ENCODE peak calls at places on chromosomes 12 and 14, in nine cellular contexts. L is stimulated activated CD4-positive, alpha-beta T cell treated with anti-CD3 and anti-CD28 coated beads, Interleukin-2, amount 100 ng/mL, for 48 hours; K is transverse colon; A is dorsolateral prefrontal cortex; R is CD4-positive, alpha-beta T cell; X is head of caudate nucleus; E is smooth muscle cell of the brain vasculature; H is HCT116; T is HS-5. O is an unnamed sample.
A peak's percentile ranks its signal among the peaks of the same experiment; 100 is the strongest.

GRCh38 chr12:123085730-123086487 is 65.0 kb downstream of the PITPNM2 start:
- DNase-seq in X (no peak), R (no peak), K (peak; percentile 27), H (peak; percentile 83), A (no peak), L (no peak), T (no peak), E (no peak), O (no peak)

GRCh38 chr12:132046561-132046960 is 96.8 kb downstream of the EP400 start:
- DNase-seq in H (no peak), A (no peak), R (no peak), L (no peak), X (no peak), K (no peak), T (peak; percentile 6), E (peak; percentile 73), O (no peak)

GRCh38 chr12:20415013-20415412 is 46.7 kb downstream of the PDE3A start:
- DNase-seq in L (no peak), R (no peak), E (peak; percentile 40), K (no peak), H (no peak), T (no peak), X (no peak), A (no peak), O (no peak)

GRCh38 chr12:87678453-87678852 is 350.7 kb downstream of the C12orf50 start:
- DNase-seq in H (no peak), T (no peak), A (no peak), X (no peak), K (no peak), L (no peak), E (no peak), R (no peak), O (no peak)

GRCh38 chr14:78291958-78292357 is 121.8 kb downstream of the NRXN3 start:
- DNase-seq in L (no peak), R (no peak), A (no peak), X (no peak), E (no peak), T (no peak), K (no peak), H (no peak), O (no peak)

GRCh38 chr12:132921685-132922084 is 34.3 kb upstream of the CHFR start:
- DNase-seq in E (no peak), H (peak; percentile 4), X (no peak), R (no peak), A (no peak), L (no peak), K (no peak), T (no peak), O (no peak)

GRCh38 chr14:71602524-71602923 is 329.7 kb upstream of the RGS6 start:
- DNase-seq in A (no peak), T (no peak), X (no peak), L (no peak), K (no peak), E (no peak), H (no peak), R (no peak), O (no peak)

GRCh38 chr12:29794869-29795268 is 11.1 kb upstream of the TMTC1 start:
- DNase-seq in T (no peak), H (no peak), K (no peak), A (no peak), E (no peak), L (no peak), X (no peak), R (no peak), O (no peak)

GRCh38 chr12:65277994-65278575 is 398 bp upstream of the MSRB3 start:
- DNase-seq in A (no peak), L (no peak), R (no peak), E (no peak), K (no peak), T (no peak), X (no peak), H (no peak), O (no peak)

GRCh38 chr12:8605057-8605456 is 7.6 kb downstream of the AICDA start:
- DNase-seq in R (no peak), E (no peak), K (no peak), A (no peak), X (no peak), T (no peak), H (no peak), L (no peak), O (no peak)

GRCh38 chr14:22824711-22825359 is 4.9 kb upstream of the MRPL52 start:
- DNase-seq in X (no peak), T (peak; percentile 90), H (peak; percentile 53), L (no peak), A (no peak), K (no peak), E (peak; percentile 68), R (no peak), O (no peak)

GRCh38 chr12:109763201-109763841 is 49.7 kb downstream of the FAM222A start:
- DNase-seq in A (peak; percentile 2), E (no peak), L (no peak), H (no peak), K (peak; percentile 22), R (no peak), T (peak; percentile 13), X (peak; percentile 20), O (peak; percentile 38)

GRCh38 chr12:65885716-65886115 is 61.4 kb downstream of the HMGA2 start:
- DNase-seq in A (no peak), E (no peak), T (no peak), R (no peak), H (no peak), L (no peak), K (no peak), X (no peak), O (no peak)

GRCh38 chr12:119841433-119842210 is 35.5 kb downstream of the CIT start:
- DNase-seq in A (no peak), R (no peak), T (no peak), K (no peak), X (no peak), L (no peak), H (no peak), E (no peak), O (no peak)

GRCh38 chr12:116919247-116919671 is 8.5 kb downstream of the FBXW8 start:
- DNase-seq in X (no peak), E (no peak), T (no peak), H (no peak), K (peak; percentile 25), L (no peak), R (no peak), A (no peak), O (peak; percentile 63)

GRCh38 chr12:113403435-113404415 is at the start of gene SDS:
- DNase-seq in H (no peak), E (no peak), L (no peak), R (no peak), A (peak; percentile 52), X (peak; percentile 55), K (peak; percentile 45), T (no peak), O (peak; percentile 75)

GRCh38 chr12:126397071-126397571 is 1331.9 kb downstream of the AACS start:
- DNase-seq in R (no peak), E (no peak), K (no peak), L (no peak), A (no peak), T (peak; percentile 58), X (peak; percentile 19), H (no peak), O (no peak)

GRCh38 chr12:130775953-130776856 is 60.1 kb upstream of the RIMBP2 start:
- DNase-seq in X (peak; percentile 86), T (peak; percentile 40), K (peak; percentile 29), R (no peak), A (peak; percentile 80), L (peak; percentile 62), H (peak; percentile 26), E (peak; percentile 81), O (no peak)

GRCh38 chr14:72892103-72892878 is 1.6 kb downstream of the DPF3 start:
- DNase-seq in L (no peak), X (peak; percentile 40), T (no peak), A (peak; percentile 39), R (no peak), H (no peak), E (no peak), K (peak; percentile 30), O (no peak)

GRCh38 chr12:108605000-108605689 is 7.3 kb upstream of the TMEM119 start:
- DNase-seq in X (no peak), E (no peak), A (no peak), K (no peak), R (no peak), L (no peak), H (no peak), T (no peak), O (no peak)

GRCh38 chr14:74647834-74648361 is 35.9 kb upstream of the LTBP2 start:
- DNase-seq in E (no peak), K (no peak), R (no peak), A (no peak), X (no peak), H (no peak), L (no peak), T (no peak), O (no peak)

GRCh38 chr14:22332671-22333407 is 256.2 kb downstream of the DAD1 start:
- DNase-seq in T (no peak), E (no peak), R (no peak), A (no peak), L (no peak), X (no peak), H (no peak), K (no peak), O (no peak)

GRCh38 chr12:112908548-112908947 is 1.8 kb downstream of the OAS1 start:
- DNase-seq in A (no peak), K (no peak), H (no peak), L (peak; percentile 23), T (no peak), X (no peak), E (no peak), R (no peak), O (no peak)

GRCh38 chr12:47837190-47838171 is 17.8 kb upstream of the HDAC7 start:
- DNase-seq in L (no peak), A (peak; percentile 64), R (peak; percentile 50), T (peak; percentile 33), K (peak; percentile 78), X (peak; percentile 87), H (peak; percentile 66), E (peak; percentile 53), O (peak; percentile 44)

GRCh38 chr12:70214972-70215617 is 28.1 kb upstream of the CNOT2 start:
- DNase-seq in X (no peak), E (no peak), L (no peak), R (no peak), K (no peak), T (no peak), A (no peak), H (no peak), O (no peak)

GRCh38 chr14:67517083-67517482 is 16.0 kb upstream of the PLEKHH1 start:
- DNase-seq in A (peak; percentile 81), T (no peak), H (no peak), K (peak; percentile 25), E (no peak), L (no peak), X (peak; percentile 74), R (no peak), O (no peak)

GRCh38 chr12:109677323-109677722 is 36.3 kb upstream of the FAM222A start:
- DNase-seq in T (no peak), H (no peak), K (no peak), A (no peak), R (no peak), E (no peak), L (no peak), X (peak; percentile 23), O (no peak)

GRCh38 chr14:23109769-23110168 is 5.0 kb upstream of the CIROP start:
- DNase-seq in H (no peak), A (no peak), R (no peak), L (no peak), K (no peak), T (no peak), E (no peak), X (no peak), O (no peak)

GRCh38 chr12:22880331-22880730 is 255.4 kb downstream of the ETNK1 start:
- DNase-seq in E (no peak), R (no peak), T (no peak), A (no peak), L (no peak), H (no peak), X (no peak), K (no peak), O (no peak)

GRCh38 chr12:12072064-12072760 is 1.5 kb downstream of the BCL2L14 start:
- DNase-seq in E (no peak), A (no peak), K (peak; percentile 74), T (no peak), X (no peak), H (no peak), L (peak; percentile 9), R (peak; percentile 18), O (peak; percentile 23)

GRCh38 chr14:100096656-100097055 is 31.4 kb downstream of the EVL start:
- DNase-seq in R (no peak), K (no peak), E (peak; percentile 21), L (no peak), X (no peak), A (no peak), H (no peak), T (peak; percentile 53), O (no peak)